ENCODE peak calls at places on chromosome 1, in ten cellular contexts. One of them, this sample, is unnamed.

GRCh38 chr1:222043444-222044292 is 301.8 kb upstream of the DUSP10 start:
- DNase-seq in mammary epithelial cell: peak
- DNase-seq in astrocyte of the cerebellum: peak
- DNase-seq in fibroblast of pulmonary artery: peak
- DNase-seq in astrocyte: peak
- DNase-seq in CD8-positive, alpha-beta T cell: no peak
- DNase-seq in mucosa of descending colon: peak
- DNase-seq in thoracic aorta: no peak
- DNase-seq in NB4: no peak
- DNase-seq in retinal pigment epithelial cell: peak
- DNase-seq in this sample: peak

GRCh38 chr1:150256549-150257341 is 829 bp upstream of the CA14 start:
- DNase-seq in mammary epithelial cell: no peak
- DNase-seq in astrocyte of the cerebellum: no peak
- DNase-seq in fibroblast of pulmonary artery: no peak
- DNase-seq in astrocyte: no peak
- DNase-seq in CD8-positive, alpha-beta T cell: no peak
- DNase-seq in mucosa of descending colon: no peak
- DNase-seq in thoracic aorta: no peak
- DNase-seq in NB4: no peak
- DNase-seq in retinal pigment epithelial cell: peak
- DNase-seq in this sample: no peak

GRCh38 chr1:235270625-235271024 is 57.4 kb downstream of the ARID4B start:
- DNase-seq in mammary epithelial cell: peak
- DNase-seq in astrocyte of the cerebellum: peak
- DNase-seq in fibroblast of pulmonary artery: no peak
- DNase-seq in astrocyte: peak
- DNase-seq in CD8-positive, alpha-beta T cell: no peak
- DNase-seq in mucosa of descending colon: no peak
- DNase-seq in thoracic aorta: no peak
- DNase-seq in NB4: no peak
- DNase-seq in retinal pigment epithelial cell: no peak
- DNase-seq in this sample: peak

GRCh38 chr1:27992271-27992670 is 32.5 kb downstream of the XKR8 start:
- DNase-seq in mammary epithelial cell: no peak
- DNase-seq in astrocyte of the cerebellum: no peak
- DNase-seq in fibroblast of pulmonary artery: peak
- DNase-seq in astrocyte: no peak
- DNase-seq in CD8-positive, alpha-beta T cell: peak
- DNase-seq in mucosa of descending colon: peak
- DNase-seq in thoracic aorta: no peak
- DNase-seq in NB4: peak
- DNase-seq in retinal pigment epithelial cell: no peak
- DNase-seq in this sample: no peak

GRCh38 chr1:237961710-237962109 is 71.0 kb upstream of the ZP4 start:
- DNase-seq in mammary epithelial cell: no peak
- DNase-seq in astrocyte of the cerebellum: no peak
- DNase-seq in fibroblast of pulmonary artery: no peak
- DNase-seq in astrocyte: no peak
- DNase-seq in CD8-positive, alpha-beta T cell: no peak
- DNase-seq in mucosa of descending colon: no peak
- DNase-seq in thoracic aorta: no peak
- DNase-seq in NB4: no peak
- DNase-seq in retinal pigment epithelial cell: no peak
- DNase-seq in this sample: no peak

GRCh38 chr1:23796466-23797271 is 3.9 kb downstream of the GALE start:
- DNase-seq in mammary epithelial cell: no peak
- DNase-seq in astrocyte of the cerebellum: no peak
- DNase-seq in fibroblast of pulmonary artery: no peak
- DNase-seq in astrocyte: no peak
- DNase-seq in CD8-positive, alpha-beta T cell: no peak
- DNase-seq in mucosa of descending colon: peak
- DNase-seq in thoracic aorta: no peak
- DNase-seq in NB4: no peak
- DNase-seq in retinal pigment epithelial cell: no peak
- DNase-seq in this sample: peak

GRCh38 chr1:151846686-151847227 is 6.8 kb downstream of the THEM5 start:
- DNase-seq in mammary epithelial cell: no peak
- DNase-seq in astrocyte of the cerebellum: no peak
- DNase-seq in fibroblast of pulmonary artery: no peak
- DNase-seq in astrocyte: no peak
- DNase-seq in CD8-positive, alpha-beta T cell: no peak
- DNase-seq in mucosa of descending colon: no peak
- DNase-seq in thoracic aorta: no peak
- DNase-seq in NB4: no peak
- DNase-seq in retinal pigment epithelial cell: no peak
- DNase-seq in this sample: no peak

GRCh38 chr1:44276006-44276405 is 62.7 kb downstream of the DMAP1 start:
- DNase-seq in mammary epithelial cell: no peak
- DNase-seq in astrocyte of the cerebellum: no peak
- DNase-seq in fibroblast of pulmonary artery: peak
- DNase-seq in astrocyte: no peak
- DNase-seq in CD8-positive, alpha-beta T cell: no peak
- DNase-seq in mucosa of descending colon: no peak
- DNase-seq in thoracic aorta: no peak
- DNase-seq in NB4: peak
- DNase-seq in retinal pigment epithelial cell: no peak
- DNase-seq in this sample: peak

GRCh38 chr1:84573481-84573966 is 716 bp downstream of the CTBS start:
- DNase-seq in mammary epithelial cell: peak
- DNase-seq in astrocyte of the cerebellum: no peak
- DNase-seq in fibroblast of pulmonary artery: peak
- DNase-seq in astrocyte: no peak
- DNase-seq in CD8-positive, alpha-beta T cell: no peak
- DNase-seq in mucosa of descending colon: no peak
- DNase-seq in thoracic aorta: no peak
- DNase-seq in NB4: no peak
- DNase-seq in retinal pigment epithelial cell: no peak
- DNase-seq in this sample: peak
- TF ChIP-seq CTCF in mammary epithelial cell: no peak
- TF ChIP-seq CTCF in astrocyte of the cerebellum: no peak
- TF ChIP-seq CTCF in fibroblast of pulmonary artery: no peak
- TF ChIP-seq CTCF in astrocyte: no peak
- TF ChIP-seq CTCF in CD8-positive, alpha-beta T cell: no peak
- TF ChIP-seq CTCF in mucosa of descending colon: no peak
- TF ChIP-seq CTCF in thoracic aorta: no peak
- TF ChIP-seq CTCF in NB4: no peak
- TF ChIP-seq CTCF in retinal pigment epithelial cell: no peak
- TF ChIP-seq CTCF in this sample: no peak

GRCh38 chr1:174965006-174965971 is 34.5 kb upstream of the CACYBP start:
- DNase-seq in mammary epithelial cell: no peak
- DNase-seq in astrocyte of the cerebellum: no peak
- DNase-seq in fibroblast of pulmonary artery: no peak
- DNase-seq in astrocyte: no peak
- DNase-seq in CD8-positive, alpha-beta T cell: peak
- DNase-seq in mucosa of descending colon: peak
- DNase-seq in thoracic aorta: no peak
- DNase-seq in NB4: peak
- DNase-seq in retinal pigment epithelial cell: no peak
- DNase-seq in this sample: no peak

GRCh38 chr1:174969977-174970376 is 29.8 kb upstream of the CACYBP start:
- DNase-seq in mammary epithelial cell: no peak
- DNase-seq in astrocyte of the cerebellum: peak
- DNase-seq in fibroblast of pulmonary artery: no peak
- DNase-seq in astrocyte: peak
- DNase-seq in CD8-positive, alpha-beta T cell: peak
- DNase-seq in mucosa of descending colon: no peak
- DNase-seq in thoracic aorta: no peak
- DNase-seq in NB4: no peak
- DNase-seq in retinal pigment epithelial cell: no peak
- DNase-seq in this sample: no peak

GRCh38 chr1:174966000-174966572 is 33.7 kb upstream of the CACYBP start:
- DNase-seq in mammary epithelial cell: peak
- DNase-seq in astrocyte of the cerebellum: no peak
- DNase-seq in fibroblast of pulmonary artery: peak
- DNase-seq in astrocyte: no peak
- DNase-seq in CD8-positive, alpha-beta T cell: no peak
- DNase-seq in mucosa of descending colon: no peak
- DNase-seq in thoracic aorta: no peak
- DNase-seq in NB4: no peak
- DNase-seq in retinal pigment epithelial cell: no peak
- DNase-seq in this sample: no peak

GRCh38 chr1:174968750-174969244 is 30.9 kb upstream of the CACYBP start:
- DNase-seq in mammary epithelial cell: peak
- DNase-seq in astrocyte of the cerebellum: peak
- DNase-seq in fibroblast of pulmonary artery: peak
- DNase-seq in astrocyte: peak
- DNase-seq in CD8-positive, alpha-beta T cell: peak
- DNase-seq in mucosa of descending colon: no peak
- DNase-seq in thoracic aorta: no peak
- DNase-seq in NB4: peak
- DNase-seq in retinal pigment epithelial cell: peak
- DNase-seq in this sample: peak

GRCh38 chr1:174967845-174968705 is 31.7 kb upstream of the CACYBP start:
- DNase-seq in mammary epithelial cell: no peak
- DNase-seq in astrocyte of the cerebellum: no peak
- DNase-seq in fibroblast of pulmonary artery: no peak
- DNase-seq in astrocyte: no peak
- DNase-seq in CD8-positive, alpha-beta T cell: no peak
- DNase-seq in mucosa of descending colon: no peak
- DNase-seq in thoracic aorta: no peak
- DNase-seq in NB4: no peak
- DNase-seq in retinal pigment epithelial cell: no peak
- DNase-seq in this sample: no peak
- TF ChIP-seq CTCF in mammary epithelial cell: no peak
- TF ChIP-seq CTCF in astrocyte of the cerebellum: no peak
- TF ChIP-seq CTCF in fibroblast of pulmonary artery: no peak
- TF ChIP-seq CTCF in astrocyte: no peak
- TF ChIP-seq CTCF in CD8-positive, alpha-beta T cell: no peak
- TF ChIP-seq CTCF in mucosa of descending colon: no peak
- TF ChIP-seq CTCF in thoracic aorta: no peak
- TF ChIP-seq CTCF in NB4: no peak
- TF ChIP-seq CTCF in retinal pigment epithelial cell: no peak
- TF ChIP-seq CTCF in this sample: no peak

GRCh38 chr1:87150143-87150542 is 178.5 kb upstream of the LMO4 start:
- DNase-seq in mammary epithelial cell: no peak
- DNase-seq in astrocyte of the cerebellum: no peak
- DNase-seq in fibroblast of pulmonary artery: no peak
- DNase-seq in astrocyte: no peak
- DNase-seq in CD8-positive, alpha-beta T cell: no peak
- DNase-seq in mucosa of descending colon: no peak
- DNase-seq in thoracic aorta: no peak
- DNase-seq in NB4: no peak
- DNase-seq in retinal pigment epithelial cell: no peak
- DNase-seq in this sample: no peak

GRCh38 chr1:87149166-87150065 is 179.3 kb upstream of the LMO4 start:
- DNase-seq in mammary epithelial cell: peak
- DNase-seq in astrocyte of the cerebellum: no peak
- DNase-seq in fibroblast of pulmonary artery: peak
- DNase-seq in astrocyte: peak
- DNase-seq in CD8-positive, alpha-beta T cell: no peak
- DNase-seq in mucosa of descending colon: no peak
- DNase-seq in thoracic aorta: no peak
- DNase-seq in NB4: peak
- DNase-seq in retinal pigment epithelial cell: no peak
- DNase-seq in this sample: peak

GRCh38 chr1:87148670-87149069 is 180.0 kb upstream of the LMO4 start:
- DNase-seq in mammary epithelial cell: no peak
- DNase-seq in astrocyte of the cerebellum: no peak
- DNase-seq in fibroblast of pulmonary artery: no peak
- DNase-seq in astrocyte: no peak
- DNase-seq in CD8-positive, alpha-beta T cell: no peak
- DNase-seq in mucosa of descending colon: no peak
- DNase-seq in thoracic aorta: no peak
- DNase-seq in NB4: peak
- DNase-seq in retinal pigment epithelial cell: no peak
- DNase-seq in this sample: no peak

GRCh38 chr1:87154351-87154750 is 174.3 kb upstream of the LMO4 start:
- DNase-seq in mammary epithelial cell: no peak
- DNase-seq in astrocyte of the cerebellum: no peak
- DNase-seq in fibroblast of pulmonary artery: no peak
- DNase-seq in astrocyte: peak
- DNase-seq in CD8-positive, alpha-beta T cell: no peak
- DNase-seq in mucosa of descending colon: no peak
- DNase-seq in thoracic aorta: no peak
- DNase-seq in NB4: peak
- DNase-seq in retinal pigment epithelial cell: no peak
- DNase-seq in this sample: no peak

DNA sequence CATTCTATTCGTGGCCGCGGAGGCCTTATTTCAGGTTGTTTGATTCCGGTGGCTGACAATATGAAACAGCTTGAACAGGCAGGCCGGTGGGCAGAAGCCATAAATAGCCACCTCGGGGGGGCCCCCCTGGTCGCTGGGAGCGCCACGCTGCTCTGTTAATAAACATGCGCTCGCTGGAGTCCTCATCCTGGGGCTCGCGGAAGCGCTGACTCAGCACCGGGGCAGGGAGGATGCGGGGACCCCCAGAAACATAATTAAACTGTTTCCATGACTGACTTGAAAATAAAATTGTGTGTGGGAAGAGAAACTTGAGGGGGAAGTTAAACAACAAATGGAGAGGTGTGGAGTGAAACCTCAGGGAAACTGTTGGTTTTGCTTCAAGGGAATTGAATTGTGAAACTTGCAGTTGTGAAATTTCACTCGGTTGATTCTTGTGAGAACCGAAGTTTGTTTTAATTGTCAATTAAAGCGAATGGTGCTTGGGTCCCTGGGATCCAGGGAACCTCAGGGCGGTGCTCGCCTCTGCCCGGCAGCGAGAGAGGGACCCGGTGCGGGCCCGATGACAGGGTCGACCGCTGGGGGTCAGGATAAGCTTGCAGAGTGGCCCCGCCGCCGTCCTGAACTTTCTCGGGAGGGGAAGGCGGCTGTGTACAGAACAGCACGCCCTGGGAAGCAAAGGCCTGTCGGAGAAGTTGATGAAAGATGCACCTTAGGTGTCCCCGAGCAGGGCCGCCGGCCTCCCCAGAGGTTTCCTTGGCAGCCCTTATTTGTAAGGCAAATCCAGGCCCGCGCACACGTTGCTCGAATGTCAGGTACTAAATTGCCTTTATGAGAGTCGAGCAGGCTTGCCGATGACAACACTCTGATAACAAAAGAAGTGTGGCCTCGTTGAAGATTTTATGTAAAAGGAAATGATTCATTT is 176.9 kb upstream of the LMO4 start:
- DNase-seq in mammary epithelial cell: no peak
- DNase-seq in astrocyte of the cerebellum: no peak
- DNase-seq in fibroblast of pulmonary artery: peak
- DNase-seq in astrocyte: peak
- DNase-seq in CD8-positive, alpha-beta T cell: peak
- DNase-seq in mucosa of descending colon: peak
- DNase-seq in thoracic aorta: no peak
- DNase-seq in NB4: peak
- DNase-seq in retinal pigment epithelial cell: no peak
- DNase-seq in this sample: no peak
- TF ChIP-seq CTCF in mammary epithelial cell: no peak
- TF ChIP-seq CTCF in astrocyte of the cerebellum: peak
- TF ChIP-seq CTCF in fibroblast of pulmonary artery: peak
- TF ChIP-seq CTCF in astrocyte: peak
- TF ChIP-seq CTCF in CD8-positive, alpha-beta T cell: no peak
- TF ChIP-seq CTCF in mucosa of descending colon: no peak
- TF ChIP-seq CTCF in thoracic aorta: peak
- TF ChIP-seq CTCF in NB4: peak
- TF ChIP-seq CTCF in retinal pigment epithelial cell: peak
- TF ChIP-seq CTCF in this sample: no peak

DNA sequence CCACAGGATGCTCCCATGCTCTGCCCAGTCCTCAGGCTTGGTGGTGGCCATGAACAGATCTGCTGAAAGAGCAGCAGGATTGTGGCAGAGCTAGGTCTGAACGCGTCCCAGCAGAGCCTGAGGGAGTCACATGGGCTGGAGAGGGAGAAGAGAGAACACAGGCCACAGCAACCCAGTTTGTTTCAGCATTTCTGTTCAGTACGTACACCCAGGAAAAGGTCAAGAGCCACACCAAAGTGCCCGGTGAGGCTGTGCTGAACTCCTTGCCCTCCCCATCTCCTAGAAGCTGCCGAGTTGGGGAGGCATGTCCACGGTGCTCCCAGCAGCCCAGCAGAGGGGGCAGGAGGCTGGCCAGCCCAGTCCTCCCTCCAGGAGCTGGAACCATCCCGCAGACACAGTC is 5.5 kb downstream of the PKP1 start:
- DNase-seq in mammary epithelial cell: peak
- DNase-seq in astrocyte of the cerebellum: no peak
- DNase-seq in fibroblast of pulmonary artery: no peak
- DNase-seq in astrocyte: no peak
- DNase-seq in CD8-positive, alpha-beta T cell: no peak
- DNase-seq in mucosa of descending colon: no peak
- DNase-seq in thoracic aorta: no peak
- DNase-seq in NB4: no peak
- DNase-seq in retinal pigment epithelial cell: no peak
- DNase-seq in this sample: peak
- TF ChIP-seq CTCF in mammary epithelial cell: no peak
- TF ChIP-seq CTCF in astrocyte of the cerebellum: no peak
- TF ChIP-seq CTCF in fibroblast of pulmonary artery: no peak
- TF ChIP-seq CTCF in astrocyte: no peak
- TF ChIP-seq CTCF in CD8-positive, alpha-beta T cell: no peak
- TF ChIP-seq CTCF in mucosa of descending colon: no peak
- TF ChIP-seq CTCF in thoracic aorta: no peak
- TF ChIP-seq CTCF in NB4: no peak
- TF ChIP-seq CTCF in retinal pigment epithelial cell: peak
- TF ChIP-seq CTCF in this sample: peak